ENCODE peak calls at places on chromosome 10, in four cellular contexts. J, I, S and K are unnamed samples.

GRCh38 chr10:47406870-47407648 is 23.0 kb upstream of the ZNF488 start:
- DNase-seq in J (peak; percentile 13), I (peak; percentile 79), S (peak; percentile 76), K (peak; percentile 67)

GRCh38 chr10:87860156-87860795 is 3.1 kb downstream of the KLLN start:
- DNase-seq in J (no peak), I (peak; percentile 77), S (peak; percentile 52), K (peak; percentile 66)

GRCh38 chr10:80158598-80159127 is 26.1 kb downstream of the PLAC9 start:
- DNase-seq in J (peak; percentile 92), I (peak; percentile 98), S (peak; percentile 99), K (peak; percentile 100)

GRCh38 chr10:1514641-1515040 is 222.7 kb downstream of the ADARB2 start:
- DNase-seq in J (no peak), I (no peak), S (no peak), K (no peak)

GRCh38 chr10:113686028-113686427 is 6.3 kb downstream of the CASP7 start:
- DNase-seq in J (no peak), I (no peak), S (no peak), K (no peak)

GRCh38 chr10:103649654-103650423 is 156.3 kb downstream of the NEURL1 start:
- DNase-seq in J (no peak), I (no peak), S (no peak), K (no peak)

GRCh38 chr10:1287493-1288480 is 231.6 kb downstream of the WDR37 start:
- DNase-seq in J (no peak), I (no peak), S (no peak), K (no peak)

GRCh38 chr10:70782401-70783055 is 2.6 kb downstream of the TBATA start:
- DNase-seq in J (no peak), I (no peak), S (no peak), K (no peak)

GRCh38 chr10:9646201-9646600 is 1371.5 kb upstream of the CELF2 start:
- DNase-seq in J (no peak), I (no peak), S (no peak), K (no peak)

GRCh38 chr10:79384773-79385391 is 37.6 kb downstream of the PPIF start:
- DNase-seq in J (no peak), I (no peak), S (no peak), K (no peak)

GRCh38 chr10:47326927-47327330 is 4.7 kb downstream of the GDF2 start:
- DNase-seq in J (no peak), I (no peak), S (no peak), K (no peak)

GRCh38 chr10:99318475-99318874 is 10.7 kb upstream of the CNNM1 start:
- DNase-seq in J (no peak), I (no peak), S (no peak), K (no peak)

GRCh38 chr10:89273680-89274079 is 22.1 kb upstream of the LIPA start:
- DNase-seq in J (no peak), I (no peak), S (no peak), K (no peak)

GRCh38 chr10:131019696-131020095 is 291.8 kb downstream of the TCERG1L start:
- DNase-seq in J (no peak), I (no peak), S (no peak), K (no peak)

GRCh38 chr10:110679633-110680472 is 35.7 kb downstream of the RBM20 start:
- DNase-seq in J (no peak), I (no peak), S (no peak), K (no peak)

GRCh38 chr10:338176-339037 is 203.2 kb downstream of the ZMYND11 start:
- DNase-seq in J (no peak), I (peak; percentile 21), S (peak; percentile 78), K (no peak)

GRCh38 chr10:8058274-8059111 is 4.0 kb downstream of the GATA3 start:
- DNase-seq in J (no peak), I (no peak), S (no peak), K (no peak)
- H3K4me3 ChIP-seq in J (no peak overlapping the region), I (no peak overlapping the region), S (no peak overlapping the region), K (no peak overlapping the region)

DNA sequence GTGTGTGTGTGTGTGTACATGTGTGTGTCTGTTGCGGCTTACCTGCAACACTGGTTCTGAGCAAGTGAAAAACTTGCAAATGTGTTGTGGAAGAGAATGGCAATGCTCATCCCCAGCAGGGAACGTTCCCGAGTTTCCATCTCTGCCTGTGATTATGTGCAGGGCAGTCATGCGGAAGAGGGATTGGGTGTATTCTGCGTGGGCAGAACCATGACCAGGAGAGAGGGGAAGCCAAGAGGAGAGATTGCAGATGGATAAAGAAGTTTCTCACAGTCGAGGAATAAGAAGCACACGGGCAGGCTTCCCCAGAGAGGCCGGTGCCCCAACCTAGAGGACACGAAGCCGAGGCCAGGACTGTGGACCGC is 99.9 kb downstream of the CTBP2 start:
- DNase-seq in J (no peak), I (peak; percentile 79), S (peak; percentile 71), K (no peak)
- H3K4me3 ChIP-seq in J (no peak overlapping the region), I (no peak overlapping the region), S (peak overlapping the region; percentile 28), K (no peak overlapping the region)

DNA sequence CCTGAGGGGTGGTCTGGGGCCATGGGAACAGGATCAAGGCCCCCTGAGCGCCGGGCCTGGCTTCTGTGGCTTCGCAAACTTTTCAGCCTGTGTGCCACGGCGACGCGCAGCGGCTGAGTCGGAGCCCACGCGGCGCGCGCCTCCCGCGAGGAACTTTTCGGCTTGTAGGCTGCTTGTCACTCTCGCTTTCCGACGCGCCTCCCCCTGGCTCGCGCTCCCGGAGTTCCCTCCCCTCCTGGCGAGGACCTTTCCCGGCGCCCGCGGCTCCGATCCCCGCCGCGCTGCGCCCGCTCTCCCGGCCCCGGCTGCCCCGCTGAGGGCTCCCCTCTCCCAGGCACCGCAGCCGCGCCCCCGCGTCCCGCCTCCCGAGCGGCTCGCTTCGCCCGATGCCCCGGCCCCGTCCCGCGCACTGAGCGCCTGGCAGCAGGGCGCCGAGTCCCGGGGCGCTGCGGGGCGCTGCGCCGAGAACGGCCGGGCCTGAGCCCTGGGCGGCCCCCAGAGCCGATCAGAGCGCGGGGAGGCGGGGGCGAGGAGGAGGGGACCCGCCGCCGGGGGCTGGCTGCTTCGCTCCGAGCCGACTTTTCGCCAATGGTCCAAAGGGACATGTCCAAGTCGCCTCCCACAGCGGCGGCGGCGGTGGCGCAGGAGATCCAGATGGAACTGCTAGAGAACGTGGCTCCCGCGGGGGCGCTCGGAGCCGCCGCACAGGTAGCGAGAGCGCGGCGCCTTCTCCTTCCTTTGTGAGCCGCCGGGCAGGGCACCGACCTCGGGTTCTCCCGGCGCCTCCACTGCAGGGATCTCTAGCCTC is at the start of gene CACNB2:
- DNase-seq in J (no peak), I (peak; percentile 81), S (peak; percentile 67), K (no peak)
- H3K4me3 ChIP-seq in J (peak within 1 kb of the TSS; percentile 63), I (peak within 1 kb of the TSS; percentile 42), S (peak within 1 kb of the TSS; percentile 73), K (peak within 1 kb of the TSS; percentile 43)

GRCh38 chr10:102620138-102620591 is 24.1 kb upstream of the TRIM8 start:
- DNase-seq in J (no peak), I (no peak), S (peak; percentile 57), K (no peak)

GRCh38 chr10:102624094-102624493 is 20.2 kb upstream of the TRIM8 start:
- DNase-seq in J (no peak), I (peak; percentile 0), S (no peak), K (no peak)

GRCh38 chr10:102619281-102619981 is 24.8 kb upstream of the TRIM8 start:
- DNase-seq in J (no peak), I (no peak), S (no peak), K (no peak)

GRCh38 chr10:102620615-102621417 is 23.5 kb upstream of the TRIM8 start:
- DNase-seq in J (no peak), I (no peak), S (peak; percentile 52), K (no peak)

DNA sequence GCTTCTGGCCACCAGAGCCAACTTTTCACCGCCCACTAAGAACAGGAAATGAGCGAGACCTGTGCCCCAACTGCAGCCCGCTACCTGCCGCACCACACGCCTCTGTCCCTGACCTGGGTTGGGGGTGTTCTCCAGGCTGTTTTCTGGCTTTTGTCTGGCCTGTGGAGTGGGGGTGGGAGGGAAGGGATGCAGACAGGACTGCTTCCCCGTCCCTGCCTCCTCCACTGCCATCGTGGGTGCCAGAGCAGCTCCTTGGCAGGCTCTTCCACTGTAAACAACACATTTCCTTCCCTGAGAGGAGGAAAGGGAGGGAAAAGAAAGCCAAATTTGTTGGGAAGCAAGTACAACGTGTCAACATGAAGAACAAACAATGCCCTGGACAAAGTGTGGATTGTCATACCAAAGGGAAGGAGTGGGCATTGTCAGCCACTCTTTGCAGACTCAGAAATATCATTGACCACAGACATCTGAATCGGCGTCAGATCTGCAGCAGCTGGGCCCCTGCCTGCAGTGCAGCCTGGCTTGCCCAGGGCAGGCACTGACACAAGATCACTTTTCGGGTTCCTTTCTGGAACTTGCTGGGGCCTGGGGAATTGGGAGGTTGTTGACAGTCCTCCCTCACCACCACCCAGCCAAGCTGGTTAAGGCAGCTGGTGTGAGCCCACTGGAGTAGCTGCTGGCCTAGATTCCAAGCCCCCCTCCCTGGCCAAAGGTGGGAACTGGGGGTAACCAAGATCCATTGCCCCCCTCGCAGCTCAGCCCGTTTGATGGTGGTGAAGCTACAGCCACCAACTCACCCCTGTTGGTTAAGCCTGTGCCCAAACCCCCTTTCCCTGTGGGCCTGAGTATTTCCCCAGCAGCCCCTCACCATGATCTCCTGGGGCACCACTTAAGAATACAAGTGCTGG is 22.6 kb upstream of the TRIM8 start:
- DNase-seq in J (no peak), I (peak; percentile 67), S (no peak), K (no peak)
- H3K4me3 ChIP-seq in J (no peak overlapping the region), I (no peak overlapping the region), S (no peak overlapping the region), K (no peak overlapping the region)

GRCh38 chr10:31953080-31953479 is 24.4 kb upstream of the ARHGAP12 start:
- DNase-seq in J (no peak), I (peak; percentile 43), S (no peak), K (no peak)
- H3K4me3 ChIP-seq in J (no peak overlapping the region), I (no peak overlapping the region), S (no peak overlapping the region), K (no peak overlapping the region)

DNA sequence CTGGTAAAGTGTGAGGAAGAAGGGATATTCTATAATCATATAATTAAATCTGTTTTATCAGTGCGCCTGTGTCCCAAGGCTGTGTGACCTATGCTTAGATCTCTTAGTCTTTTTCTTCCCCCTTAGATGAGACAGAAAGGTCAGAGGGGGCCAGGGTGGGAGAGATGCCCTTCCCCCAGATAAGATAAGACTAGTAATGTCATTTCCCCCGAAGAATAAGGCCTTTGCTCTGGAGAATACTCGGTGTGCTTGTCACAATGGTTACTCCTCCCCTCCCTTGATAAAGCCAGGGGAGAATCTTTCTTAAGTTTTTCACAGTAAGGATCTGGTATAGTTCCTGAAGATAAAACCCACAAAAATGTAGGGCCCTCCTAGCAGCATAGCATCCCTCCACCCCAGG is 1041.8 kb downstream of the SORCS3 start:
- DNase-seq in J (no peak), I (no peak), S (no peak), K (no peak)
- H3K4me3 ChIP-seq in J (no peak overlapping the region), I (no peak overlapping the region), S (no peak overlapping the region), K (no peak overlapping the region)

GRCh38 chr10:76430330-76430729 is 998.9 kb downstream of the LRMDA start:
- DNase-seq in J (no peak), I (peak; percentile 51), S (peak; percentile 33), K (no peak)
- H3K4me3 ChIP-seq in J (no peak overlapping the region), I (no peak overlapping the region), S (no peak overlapping the region), K (no peak overlapping the region)

GRCh38 chr10:77888356-77888703 is 38.2 kb downstream of the DLG5 start:
- DNase-seq in J (no peak), I (peak; percentile 66), S (no peak), K (no peak)
- H3K4me3 ChIP-seq in J (peak overlapping the region; percentile 31), I (no peak overlapping the region), S (peak overlapping the region; percentile 18), K (no peak overlapping the region)